ENCODE peak calls at places on chromosomes 12 and 14, in four cellular contexts. Y, I, L and W are unnamed samples.
A peak's percentile ranks its signal among the peaks of the same experiment; 100 is the strongest.

GRCh38 chr12:90013409-90013808 is 304.8 kb upstream of the ATP2B1 start:
- DNase-seq in Y (no peak), L (no peak), I (no peak), W (no peak)

GRCh38 chr12:52243264-52243773 is 10.3 kb downstream of the KRT7 start:
- DNase-seq in I (peak; percentile 46), Y (peak; percentile 17), L (peak; percentile 73), W (peak; percentile 69)

GRCh38 chr12:29317556-29318363 is 63.2 kb downstream of the ERGIC2 start:
- DNase-seq in L (peak; percentile 69), Y (peak; percentile 67), I (peak; percentile 52), W (peak; percentile 42)

GRCh38 chr12:29043069-29043468 is 106.0 kb upstream of the FAR2 start:
- DNase-seq in L (peak; percentile 45), I (no peak), Y (no peak), W (no peak)

GRCh38 chr12:52390739-52391617 is 5.5 kb upstream of the KRT84 start:
- DNase-seq in I (no peak), L (peak; percentile 32), Y (peak; percentile 44), W (peak; percentile 16)

GRCh38 chr12:11969437-11970154 is 101.1 kb upstream of the BCL2L14 start:
- DNase-seq in Y (no peak), I (no peak), L (no peak), W (no peak)

GRCh38 chr12:79522657-79523386 is 167.9 kb downstream of the PAWR start:
- DNase-seq in Y (no peak), I (no peak), L (no peak), W (no peak)

GRCh38 chr14:105411017-105411941 is 8.3 kb upstream of the MTA1 start:
- DNase-seq in Y (peak; percentile 95), I (peak; percentile 42), L (peak; percentile 80), W (no peak)

GRCh38 chr12:2169964-2170363 is 117.2 kb downstream of the CACNA1C start:
- DNase-seq in Y (no peak), L (peak; percentile 42), I (no peak), W (peak; percentile 47)

GRCh38 chr12:34371050-34371449 is 348.8 kb downstream of the ALG10 start:
- DNase-seq in L (no peak), I (no peak), Y (no peak), W (no peak)
- H3K9me3 ChIP-seq in L (no peaks in the 10 kb centered on the region), I (peaks cover 63% of the 10 kb centered on the region), Y (no peaks in the 10 kb centered on the region), W (no peaks in the 10 kb centered on the region)

GRCh38 chr12:34333337-34333736 is 311.0 kb downstream of the ALG10 start:
- DNase-seq in I (no peak), Y (no peak), L (no peak), W (no peak)
- H3K9me3 ChIP-seq in I (peaks cover 78% of the 10 kb centered on the region), Y (no peaks in the 10 kb centered on the region), L (no peaks in the 10 kb centered on the region), W (no peaks in the 10 kb centered on the region)

GRCh38 chr12:130011611-130012385 is 108.0 kb upstream of the TMEM132D start:
- DNase-seq in Y (no peak), I (no peak), L (no peak), W (no peak)

GRCh38 chr12:130014485-130014807 is 110.6 kb upstream of the TMEM132D start:
- DNase-seq in L (no peak), Y (peak; percentile 51), I (no peak), W (no peak)

GRCh38 chr12:130016986-130017385 is 113.2 kb upstream of the TMEM132D start:
- DNase-seq in I (no peak), L (no peak), Y (no peak), W (no peak)

GRCh38 chr12:130016194-130016593 is 112.4 kb upstream of the TMEM132D start:
- DNase-seq in I (no peak), Y (no peak), L (no peak), W (no peak)

DNA sequence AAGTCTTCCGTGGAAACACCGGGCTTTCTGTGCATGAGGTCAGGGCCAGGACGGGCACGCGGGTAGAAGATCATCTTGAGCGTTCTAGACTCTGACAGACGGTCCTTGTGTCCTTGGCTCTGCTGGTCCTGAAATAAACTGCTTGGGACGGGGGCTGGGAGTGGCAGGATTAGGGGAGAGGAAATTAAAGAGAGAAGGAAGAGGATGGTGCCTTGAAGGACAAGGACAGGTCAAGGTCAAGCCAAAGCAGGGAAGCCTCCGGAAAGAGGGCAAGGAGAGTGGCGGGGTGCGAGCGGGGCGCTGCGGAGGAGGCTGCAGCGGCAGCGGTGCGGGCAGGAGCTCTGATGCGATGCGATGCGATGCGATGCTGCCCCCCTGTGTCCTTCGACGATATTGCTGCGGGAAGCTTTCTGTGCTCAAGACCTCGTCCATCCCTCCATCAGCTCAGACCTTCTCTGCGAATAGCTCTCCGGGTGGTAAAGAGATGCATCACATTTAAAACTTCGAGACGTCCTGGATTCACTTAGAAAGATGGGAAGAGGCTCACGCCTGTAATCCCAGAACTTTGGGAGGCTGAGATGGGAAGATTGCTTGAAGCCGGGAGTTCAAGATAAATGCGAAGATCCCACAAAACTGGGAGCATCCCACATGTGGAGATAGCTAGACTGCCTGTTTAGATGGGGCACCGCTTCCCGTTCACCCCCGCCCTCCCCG is 110.1 kb upstream of the TMEM132D start:
- DNase-seq in L (peak; percentile 82), Y (peak; percentile 89), I (peak; percentile 11), W (peak; percentile 38)
- H3K9me3 ChIP-seq in L (no peaks in the 10 kb centered on the region), Y (no peaks in the 10 kb centered on the region), I (peaks cover 25% of the 10 kb centered on the region), W (no peaks in the 10 kb centered on the region)

DNA sequence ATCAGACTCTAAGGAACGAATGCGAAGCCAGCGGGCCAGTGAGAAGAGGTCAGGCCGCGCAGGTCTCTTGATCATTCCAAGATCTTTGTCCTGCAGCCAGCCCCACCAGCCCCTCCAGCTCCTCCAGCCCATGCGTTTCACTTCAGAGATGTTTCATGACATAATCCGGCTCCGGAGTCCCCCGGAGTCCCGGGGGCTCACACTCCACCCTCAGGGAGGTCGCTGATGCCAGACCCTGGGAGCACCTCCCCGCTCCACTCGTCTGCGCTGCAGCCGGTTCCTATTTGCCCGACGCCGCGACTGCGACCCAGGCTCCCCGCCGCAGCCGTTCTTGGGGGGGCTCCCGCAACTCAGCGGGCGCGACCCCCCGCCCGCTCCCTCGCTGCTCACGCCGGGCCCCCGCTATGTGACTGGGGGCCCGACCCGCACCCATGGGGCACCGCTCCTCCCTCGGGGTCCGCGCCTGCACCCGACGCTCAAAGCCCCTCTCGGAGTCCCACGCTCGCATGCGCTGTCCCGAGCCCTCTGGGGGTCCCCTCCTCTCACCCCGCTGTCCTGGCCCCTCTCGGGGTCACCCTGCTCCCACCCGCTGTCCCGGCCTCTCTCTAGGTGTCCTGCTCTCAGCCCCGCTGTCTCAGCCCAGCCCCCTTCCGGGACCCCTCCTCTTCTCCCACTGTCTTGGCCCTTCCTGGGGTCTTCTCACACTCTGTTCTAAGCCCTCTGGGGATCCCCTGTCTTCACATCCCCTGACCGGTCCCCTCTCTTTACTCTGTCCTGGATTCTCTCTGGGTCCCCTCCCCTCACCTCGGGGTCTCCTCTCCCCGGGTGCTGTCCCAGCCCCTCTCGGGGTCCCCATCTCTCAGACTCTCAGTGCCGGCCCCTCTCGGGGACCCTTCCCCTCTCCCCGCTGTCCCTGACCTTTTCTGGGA is 1.1 kb downstream of the TAOK3 start:
- DNase-seq in L (peak; percentile 38), I (peak; percentile 31), Y (peak; percentile 61), W (peak; percentile 22)
- H3K9me3 ChIP-seq in L (no peaks in the 10 kb centered on the region), I (no peaks in the 10 kb centered on the region), Y (no peaks in the 10 kb centered on the region), W (no peaks in the 10 kb centered on the region)

GRCh38 chr12:115375188-115375991 is 691.4 kb upstream of the TBX3 start:
- DNase-seq in L (peak; percentile 83), Y (no peak), I (peak; percentile 90), W (peak; percentile 13)

GRCh38 chr12:115374480-115375187 is 690.7 kb upstream of the TBX3 start:
- DNase-seq in L (no peak), Y (no peak), I (peak; percentile 86), W (no peak)

GRCh38 chr12:115377781-115378180 is 693.8 kb upstream of the TBX3 start:
- DNase-seq in Y (no peak), L (no peak), I (no peak), W (no peak)

GRCh38 chr12:115378296-115378695 is 694.3 kb upstream of the TBX3 start:
- DNase-seq in I (no peak), L (no peak), Y (peak; percentile 43), W (no peak)

DNA sequence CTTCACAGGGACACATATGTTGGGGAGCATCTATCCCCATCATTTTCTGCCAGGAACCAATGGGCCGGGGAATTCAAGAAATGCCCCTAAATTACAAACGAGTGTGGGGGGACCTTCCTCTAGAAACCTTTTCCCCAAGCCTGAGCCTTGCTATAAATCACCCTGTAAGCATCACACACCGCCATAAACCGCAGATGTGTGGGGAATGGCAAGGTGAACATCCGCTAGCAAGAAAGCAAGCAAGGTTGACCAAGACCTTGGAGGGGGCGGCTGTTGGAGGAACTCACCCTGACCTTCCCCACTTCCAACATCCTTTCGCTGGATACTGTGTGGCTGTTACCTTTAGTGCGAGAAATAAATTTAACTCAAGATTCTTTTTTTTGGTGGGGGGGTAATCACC is 693.3 kb upstream of the TBX3 start:
- DNase-seq in I (no peak), L (no peak), Y (no peak), W (no peak)
- H3K9me3 ChIP-seq in I (no peaks in the 10 kb centered on the region), L (no peaks in the 10 kb centered on the region), Y (no peaks in the 10 kb centered on the region), W (no peaks in the 10 kb centered on the region)

GRCh38 chr12:111873113-111873512 is 31.1 kb downstream of the MAPKAPK5 start:
- DNase-seq in I (no peak), L (no peak), Y (no peak), W (no peak)
- H3K9me3 ChIP-seq in I (no peaks in the 10 kb centered on the region), L (no peaks in the 10 kb centered on the region), Y (no peaks in the 10 kb centered on the region), W (no peaks in the 10 kb centered on the region)

GRCh38 chr14:29453045-29453444 is 474.6 kb downstream of the PRKD1 start:
- DNase-seq in I (no peak), Y (no peak), L (no peak), W (no peak)
- H3K9me3 ChIP-seq in I (peaks cover 11% of the 10 kb centered on the region), Y (no peaks in the 10 kb centered on the region), L (no peaks in the 10 kb centered on the region), W (no peaks in the 10 kb centered on the region)

DNA sequence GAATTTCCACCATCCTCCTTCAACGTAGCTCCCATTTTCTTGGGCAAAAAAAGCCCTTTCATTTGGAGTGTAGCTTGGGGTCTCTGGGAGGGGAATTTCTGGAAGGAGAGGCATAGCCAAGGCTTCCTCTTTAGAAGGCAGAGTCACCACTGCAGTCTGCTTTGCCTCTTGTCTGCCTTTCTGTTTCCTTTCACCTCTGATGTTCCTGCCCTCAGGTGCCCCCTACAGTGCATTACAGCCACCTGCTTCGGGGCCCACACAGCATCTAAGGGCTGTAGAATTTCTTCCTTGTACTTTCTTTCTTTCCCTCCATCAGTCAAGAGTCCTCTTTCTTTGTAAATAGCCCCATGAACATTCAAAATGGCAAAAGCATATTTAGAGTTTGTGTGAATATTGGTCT is 1313.9 kb downstream of the TMEM121 start:
- DNase-seq in Y (no peak), L (no peak), I (no peak), W (no peak)
- H3K9me3 ChIP-seq in Y (no peaks in the 10 kb centered on the region), L (no peaks in the 10 kb centered on the region), I (peaks cover 4% of the 10 kb centered on the region), W (no peaks in the 10 kb centered on the region)